ENCODE peak calls at places on chromosomes 6 and 20, in five cellular contexts. L, I, R, O and Q are unnamed samples.
A peak's percentile ranks its signal among the peaks of the same experiment; 100 is the strongest.

GRCh38 chr6:108798672-108799355 is 49.4 kb upstream of the ARMC2 start:
- DNase-seq in I (no peak), L (no peak), O (no peak), R (no peak), Q (no peak)

GRCh38 chr20:19081937-19082336 is 130.5 kb upstream of the SLC24A3 start:
- DNase-seq in O (no peak), I (no peak), L (no peak), R (no peak), Q (no peak)

GRCh38 chr20:63826753-63827152 is 4.3 kb downstream of the ZBTB46 start:
- DNase-seq in O (no peak), I (no peak), L (no peak), R (no peak), Q (no peak)

GRCh38 chr6:27753668-27754407 is 158.4 kb downstream of the OR2B2 start:
- DNase-seq in R (peak; percentile 86), L (peak; percentile 90), I (no peak), O (peak; percentile 80), Q (peak; percentile 67)

GRCh38 chr6:87396595-87397392 is 11.0 kb upstream of the CFAP206 start:
- DNase-seq in R (no peak), I (no peak), L (no peak), O (no peak), Q (no peak)

GRCh38 chr6:82144852-82145332 is 102.7 kb downstream of the IBTK start:
- DNase-seq in I (peak; percentile 74), R (no peak), O (peak; percentile 93), L (peak; percentile 57), Q (no peak)

GRCh38 chr20:51800769-51801219 is 1.5 kb downstream of the SALL4 start:
- DNase-seq in R (peak; percentile 22), O (peak; percentile 15), I (no peak), L (no peak), Q (no peak)

GRCh38 chr20:10427060-10427692 is 6.8 kb downstream of the MKKS start:
- DNase-seq in O (peak; percentile 85), L (no peak), I (no peak), R (peak; percentile 50), Q (no peak)

GRCh38 chr6:53796791-53797190 is 2.0 kb downstream of the LRRC1 start:
- DNase-seq in O (no peak), L (no peak), R (no peak), I (no peak), Q (no peak)

DNA sequence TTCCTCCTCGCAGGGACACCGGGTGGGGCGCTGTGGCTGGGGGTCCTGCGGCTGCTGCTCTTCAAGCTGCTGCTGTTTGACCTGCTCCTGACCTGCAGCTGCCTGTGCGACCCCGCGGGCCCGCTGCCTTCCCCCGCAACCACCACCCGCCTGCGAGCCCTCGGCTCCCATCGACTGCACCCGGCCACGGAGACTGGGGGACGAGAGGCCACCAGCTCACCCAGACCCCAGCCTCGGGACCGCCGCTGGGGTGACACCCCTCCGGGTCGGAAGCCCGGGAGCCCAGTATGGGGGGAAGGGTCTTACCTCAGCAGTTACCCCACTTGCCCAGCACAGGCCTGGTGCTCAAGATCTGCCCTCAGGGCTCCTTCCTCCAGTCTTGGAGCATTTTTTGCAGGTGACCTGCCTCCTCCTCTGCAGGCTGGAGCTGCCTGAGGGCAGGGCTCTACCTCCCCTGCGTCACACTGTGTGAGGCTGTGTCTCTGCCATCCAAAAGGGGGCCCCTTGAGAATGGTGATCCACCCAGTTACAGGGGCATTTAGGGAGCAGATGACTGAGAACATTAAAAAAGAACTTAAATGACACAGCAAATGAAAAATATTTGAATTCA is 3.9 kb upstream of the CNPY3 start:
- DNase-seq in O (no peak), R (no peak), L (no peak), I (no peak), Q (no peak)
- TF ChIP-seq CTCF in O (no peak), R (no peak), L (no peak), I (no peak), Q (no peak)

GRCh38 chr6:111880181-111880944 is 7.1 kb upstream of the FYN start:
- DNase-seq in R (no peak), L (no peak), I (no peak), O (no peak), Q (no peak)
- TF ChIP-seq CTCF in R (no peak), L (no peak), I (no peak), O (no peak), Q (no peak)

DNA sequence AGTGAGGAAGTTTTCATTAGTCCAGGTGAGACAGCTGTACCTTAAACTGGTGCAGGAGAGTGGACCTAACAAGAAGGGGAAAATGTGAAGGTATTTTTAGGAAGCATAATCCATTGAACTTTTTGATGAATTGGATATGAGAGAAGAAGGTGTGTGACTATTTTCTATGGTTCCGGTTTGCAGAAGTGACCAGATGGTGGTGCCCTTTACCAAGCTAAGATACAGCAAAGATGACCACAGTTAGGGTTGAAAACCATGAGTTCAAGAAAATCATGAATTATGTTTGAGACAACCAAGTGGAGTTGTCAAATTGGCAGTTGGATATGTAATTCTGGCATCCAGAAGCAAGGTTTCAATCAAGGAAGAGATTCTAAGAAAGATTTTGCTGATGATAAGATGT is 61.9 kb upstream of the NRSN1 start:
- DNase-seq in O (no peak), R (no peak), L (peak; percentile 15), I (no peak), Q (no peak)
- TF ChIP-seq CTCF in O (no peak), R (no peak), L (peak; percentile 31), I (no peak), Q (no peak)

GRCh38 chr20:23018432-23018831 is 16.7 kb upstream of the SSTR4 start:
- DNase-seq in L (no peak), O (no peak), R (no peak), I (no peak), Q (no peak)
- TF ChIP-seq CTCF in L (no peak), O (no peak), R (no peak), I (no peak), Q (no peak)

GRCh38 chr6:95431637-95432228 is 145.6 kb upstream of the MANEA start:
- DNase-seq in I (no peak), O (peak; percentile 52), L (peak; percentile 23), R (peak; percentile 30), Q (no peak)
- TF ChIP-seq CTCF in I (peak; percentile 20), O (peak; percentile 55), L (peak; percentile 34), R (peak; percentile 45), Q (peak; percentile 88)

GRCh38 chr6:710601-711571 is 17.9 kb upstream of the EXOC2 start:
- DNase-seq in R (peak; percentile 40), L (no peak), O (peak; percentile 87), I (peak; percentile 12), Q (no peak)
- TF ChIP-seq CTCF in R (no peak), L (no peak), O (no peak), I (no peak), Q (no peak)

GRCh38 chr6:13812359-13812642 is 2.1 kb downstream of the MCUR1 start:
- DNase-seq in R (no peak), L (no peak), O (no peak), I (no peak), Q (no peak)

GRCh38 chr6:13813621-13814175 is 659 bp downstream of the MCUR1 start:
- DNase-seq in L (peak; percentile 37), O (peak; percentile 59), I (no peak), R (peak; percentile 83), Q (peak; percentile 62)

GRCh38 chr6:13813011-13813410 is 1.3 kb downstream of the MCUR1 start:
- DNase-seq in O (no peak), R (no peak), L (no peak), I (no peak), Q (no peak)

GRCh38 chr6:13814938-13815575 is 700 bp upstream of the MCUR1 start:
- DNase-seq in R (no peak), O (peak; percentile 11), L (no peak), I (no peak), Q (no peak)

GRCh38 chr6:13814176-13814937 is at the start of gene MCUR1:
- DNase-seq in O (peak; percentile 75), L (peak; percentile 56), R (peak; percentile 88), I (no peak), Q (peak; percentile 81)
- TF ChIP-seq CTCF in O (peak; percentile 23), L (no peak), R (no peak), I (no peak), Q (no peak)